ENCODE peak calls at places on chromosomes 4 and X, in nine cellular contexts. E, X, P, I, G, L, U, Z and S are unnamed samples.

GRCh38 chr4:1761130-1761688 is 31.9 kb upstream of the FGFR3 start:
- DNase-seq in E (no peak), X (no peak), P (no peak), I (no peak), G (no peak), L (no peak), U (no peak), Z (no peak), S (no peak)

GRCh38 chrX:87873347-87873941 is 355.8 kb downstream of the KLHL4 start:
- DNase-seq in E (no peak), X (no peak), P (no peak), I (no peak), G (peak), L (no peak), U (no peak), Z (no peak), S (no peak)

GRCh38 chrX:96837808-96838207 is 45.9 kb upstream of the RPA4 start:
- DNase-seq in E (no peak), X (no peak), P (no peak), I (peak), G (no peak), L (peak), U (peak), Z (no peak), S (no peak)

GRCh38 chr4:105677689-105678088 is 30.8 kb downstream of the INTS12 start:
- DNase-seq in E (no peak), X (no peak), P (no peak), I (no peak), G (no peak), L (no peak), U (no peak), Z (no peak), S (no peak)

GRCh38 chr4:150971901-150972300 is 43.2 kb downstream of the LRBA start:
- DNase-seq in E (no peak), X (no peak), P (no peak), I (peak), G (no peak), L (peak), U (no peak), Z (no peak), S (no peak)

GRCh38 chrX:39975094-39975865 is 122.5 kb downstream of the BCOR start:
- DNase-seq in E (no peak), X (no peak), P (no peak), I (no peak), G (peak), L (no peak), U (no peak), Z (no peak), S (no peak)

GRCh38 chr4:77332696-77333270 is 175.8 kb downstream of the CCNG2 start:
- DNase-seq in E (no peak), X (no peak), P (peak), I (no peak), G (no peak), L (no peak), U (peak), Z (no peak), S (no peak)

GRCh38 chr4:73019462-73020047 is 50.0 kb downstream of the COX18 start:
- DNase-seq in E (peak), X (peak), P (peak), I (peak), G (peak), L (peak), U (peak), Z (no peak), S (peak)

GRCh38 chr4:174365018-174365587 is 81.4 kb downstream of the CEP44 start:
- DNase-seq in E (no peak), X (peak), P (peak), I (peak), G (peak), L (peak), U (peak), Z (no peak), S (peak)

GRCh38 chrX:131677655-131678628 is 134.1 kb downstream of the OR13H1 start:
- DNase-seq in E (peak), X (peak), P (peak), I (peak), G (peak), L (peak), U (peak), Z (peak), S (peak)

GRCh38 chr4:111641813-111642579 is 503.3 kb upstream of the FAM241A start:
- DNase-seq in E (no peak), X (peak), P (peak), I (peak), G (peak), L (peak), U (peak), Z (no peak), S (peak)

DNA sequence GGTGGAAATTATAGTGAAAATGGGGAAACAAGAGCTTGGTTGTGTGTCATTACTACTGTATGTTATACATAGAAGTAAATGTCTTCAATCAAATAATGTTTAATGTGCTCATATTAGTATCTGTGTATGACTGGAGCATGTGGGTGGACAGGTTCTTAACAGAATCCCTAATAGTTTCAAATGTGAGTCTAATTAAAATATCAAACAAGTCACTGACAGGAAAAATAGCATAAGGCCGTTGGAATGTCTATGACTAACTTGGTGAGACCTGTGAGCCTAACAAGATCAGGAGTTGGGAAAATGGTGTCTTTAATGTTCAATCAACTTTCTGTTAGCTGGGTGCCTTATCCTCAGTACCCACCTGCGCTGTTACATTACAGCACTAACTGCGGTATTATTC is 6.2 kb upstream of the CXCL3 start:
- DNase-seq in E (no peak), X (no peak), P (no peak), I (no peak), G (no peak), L (no peak), U (peak), Z (no peak), S (no peak)
- TF ChIP-seq CTCF in E (no peak), X (no peak), P (no peak), I (no peak), G (no peak), L (no peak), U (no peak), Z (no peak), S (no peak)

GRCh38 chr4:140904904-140905303 is 148.7 kb upstream of the TBC1D9 start:
- DNase-seq in E (no peak), X (no peak), P (no peak), I (no peak), G (no peak), L (no peak), U (no peak), Z (no peak), S (no peak)
- TF ChIP-seq CTCF in E (no peak), X (no peak), P (no peak), I (no peak), G (no peak), L (no peak), U (no peak), Z (no peak), S (no peak)

GRCh38 chrX:50920132-50920531 is 9.6 kb downstream of the BMP15 start:
- DNase-seq in E (no peak), X (peak), P (peak), I (peak), G (peak), L (peak), U (peak), Z (no peak), S (peak)
- TF ChIP-seq CTCF in E (no peak), X (no peak), P (peak), I (peak), G (peak), L (peak), U (peak), Z (no peak), S (peak)

GRCh38 chr4:4690854-4691253 is 149.0 kb upstream of the STX18 start:
- DNase-seq in E (no peak), X (no peak), P (no peak), I (no peak), G (no peak), L (no peak), U (no peak), Z (no peak), S (no peak)

GRCh38 chr4:4693258-4693657 is 151.4 kb upstream of the STX18 start:
- DNase-seq in E (no peak), X (no peak), P (no peak), I (no peak), G (peak), L (peak), U (peak), Z (no peak), S (no peak)

GRCh38 chr4:4687935-4688727 is 146.3 kb upstream of the STX18 start:
- DNase-seq in E (no peak), X (no peak), P (no peak), I (no peak), G (no peak), L (no peak), U (no peak), Z (no peak), S (no peak)

GRCh38 chr4:4687100-4687499 is 145.3 kb upstream of the STX18 start:
- DNase-seq in E (no peak), X (no peak), P (no peak), I (no peak), G (no peak), L (no peak), U (no peak), Z (no peak), S (no peak)

DNA sequence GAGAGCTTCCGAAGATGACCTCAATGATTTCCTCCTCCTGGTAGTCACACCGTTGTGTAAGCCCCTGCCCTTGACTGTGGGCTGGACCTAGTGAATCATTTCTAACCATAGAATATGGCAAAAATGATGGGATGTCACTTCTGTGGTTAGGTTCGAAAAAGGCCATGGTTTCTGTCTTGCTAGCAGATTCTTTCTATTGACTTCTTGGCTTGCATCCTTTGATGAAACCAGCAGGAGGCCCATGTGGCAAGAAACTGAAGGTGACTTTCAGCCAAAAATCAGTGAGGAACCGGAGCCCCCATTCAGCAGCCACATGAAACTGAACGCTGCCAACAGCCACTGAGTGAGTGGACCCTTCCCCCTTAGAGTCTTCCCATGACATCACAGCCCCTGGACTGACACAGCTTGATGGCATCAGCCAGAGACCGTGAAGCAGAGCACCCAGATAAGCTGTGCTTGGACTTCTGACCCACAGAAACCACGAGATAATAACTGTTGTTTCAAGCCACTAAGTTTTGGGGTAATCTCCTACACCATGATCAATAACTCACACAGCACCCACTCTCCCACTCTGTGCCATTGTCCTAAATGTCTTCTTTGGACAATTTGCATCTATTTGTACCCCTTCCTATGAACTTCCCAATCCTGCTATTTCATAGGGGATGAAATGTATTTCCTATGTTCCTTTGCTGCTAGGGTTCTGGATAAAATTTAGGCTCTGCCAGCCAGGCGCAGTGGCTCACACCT is 148.0 kb upstream of the STX18 start:
- DNase-seq in E (no peak), X (no peak), P (no peak), I (no peak), G (no peak), L (no peak), U (no peak), Z (no peak), S (peak)
- TF ChIP-seq CTCF in E (no peak), X (no peak), P (no peak), I (no peak), G (no peak), L (no peak), U (no peak), Z (no peak), S (no peak)

DNA sequence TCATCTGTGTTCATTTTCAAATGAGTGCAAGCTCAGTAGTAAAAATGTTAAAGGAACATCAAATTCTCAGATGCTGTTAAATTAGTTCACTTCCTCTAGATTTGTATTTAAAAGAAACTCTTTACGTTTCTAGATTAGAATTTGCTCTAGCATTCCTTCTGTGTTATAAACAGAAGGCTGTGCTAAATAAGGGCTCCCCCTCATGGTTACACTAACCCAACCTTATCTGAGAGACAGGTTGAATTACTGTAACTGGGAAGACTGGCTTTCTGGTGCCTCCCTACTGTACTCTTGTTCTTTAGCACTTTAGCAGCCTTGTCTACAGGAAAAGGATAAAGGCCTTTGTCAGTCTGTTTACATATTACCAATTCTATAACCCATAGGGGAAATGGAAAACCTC is 56.8 kb downstream of the RXFP1 start:
- DNase-seq in E (no peak), X (no peak), P (peak), I (peak), G (peak), L (peak), U (peak), Z (no peak), S (peak)
- TF ChIP-seq CTCF in E (no peak), X (no peak), P (peak), I (peak), G (peak), L (peak), U (peak), Z (no peak), S (peak)

GRCh38 chr4:176320976-176321361 is 1.2 kb downstream of the SPCS3 start:
- DNase-seq in E (no peak), X (no peak), P (no peak), I (peak), G (no peak), L (peak), U (peak), Z (no peak), S (no peak)

GRCh38 chr4:176321589-176321988 is 1.8 kb downstream of the SPCS3 start:
- DNase-seq in E (no peak), X (no peak), P (no peak), I (no peak), G (no peak), L (no peak), U (no peak), Z (no peak), S (no peak)

GRCh38 chr4:176319237-176319703 is 496 bp upstream of the SPCS3 start:
- DNase-seq in E (no peak), X (no peak), P (no peak), I (no peak), G (no peak), L (no peak), U (no peak), Z (no peak), S (no peak)

GRCh38 chr4:176320340-176320975 is 692 bp downstream of the SPCS3 start:
- DNase-seq in E (peak), X (peak), P (peak), I (peak), G (peak), L (peak), U (peak), Z (peak), S (peak)

DNA sequence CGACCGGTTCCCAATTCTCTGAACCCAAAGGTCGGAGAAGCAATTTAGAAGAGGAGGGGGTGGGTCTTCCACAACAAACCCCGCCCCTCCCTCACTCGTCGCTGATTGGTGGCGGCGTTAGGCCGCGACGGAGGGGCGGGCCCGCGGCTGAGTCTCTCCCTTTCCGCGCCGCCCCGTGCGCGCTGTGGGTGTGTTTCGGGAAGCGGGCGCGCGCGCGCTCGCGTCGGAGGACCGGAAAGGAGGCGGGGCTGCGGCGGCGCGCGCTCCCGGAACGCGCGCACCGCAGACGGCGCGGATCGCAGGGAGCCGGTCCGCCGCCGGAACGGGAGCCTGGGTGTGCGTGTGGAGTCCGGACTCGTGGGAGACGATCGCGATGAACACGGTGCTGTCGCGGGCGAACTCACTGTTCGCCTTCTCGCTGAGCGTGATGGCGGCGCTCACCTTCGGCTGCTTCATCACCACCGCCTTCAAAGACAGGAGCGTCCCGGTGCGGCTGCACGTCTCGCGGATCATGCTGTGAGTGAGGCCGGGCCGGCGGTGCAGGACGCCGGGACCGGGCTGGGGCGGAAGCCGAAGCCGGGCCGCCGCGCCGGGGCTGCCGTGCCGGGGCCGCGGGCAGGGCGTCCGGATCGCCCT is at the start of gene SPCS3:
- DNase-seq in E (peak), X (peak), P (peak), I (peak), G (peak), L (peak), U (peak), Z (peak), S (peak)
- TF ChIP-seq CTCF in E (no peak), X (no peak), P (no peak), I (no peak), G (no peak), L (no peak), U (no peak), Z (no peak), S (no peak)